ENCODE peak calls at places on chromosome 16, in seven cellular contexts. One of them, this sample, is unnamed.

GRCh38 chr16:88686062-88686438 is 257 bp downstream of the SNAI3 start:
- DNase-seq in cardiac fibroblast: no peak
- DNase-seq in tibial nerve: no peak
- DNase-seq in dorsolateral prefrontal cortex: no peak
- DNase-seq in AG10803: no peak
- DNase-seq in testis: no peak
- DNase-seq in stomach: peak
- DNase-seq in this sample: no peak

GRCh38 chr16:74767749-74768148 is 6.9 kb downstream of the FA2H start:
- DNase-seq in cardiac fibroblast: no peak
- DNase-seq in tibial nerve: no peak
- DNase-seq in dorsolateral prefrontal cortex: no peak
- DNase-seq in AG10803: no peak
- DNase-seq in testis: no peak
- DNase-seq in stomach: no peak
- DNase-seq in this sample: no peak

GRCh38 chr16:6988846-6989245 is 343.8 kb upstream of the RBFOX1 start:
- DNase-seq in cardiac fibroblast: no peak
- DNase-seq in tibial nerve: no peak
- DNase-seq in dorsolateral prefrontal cortex: no peak
- DNase-seq in AG10803: no peak
- DNase-seq in testis: no peak
- DNase-seq in stomach: no peak
- DNase-seq in this sample: no peak

GRCh38 chr16:56671706-56672105 is 2.1 kb downstream of the MT1H start:
- DNase-seq in cardiac fibroblast: peak
- DNase-seq in tibial nerve: no peak
- DNase-seq in dorsolateral prefrontal cortex: no peak
- DNase-seq in AG10803: no peak
- DNase-seq in testis: peak
- DNase-seq in stomach: no peak
- DNase-seq in this sample: no peak

GRCh38 chr16:6165330-6165984 is 1067.9 kb upstream of the EEF2KMT start:
- DNase-seq in cardiac fibroblast: no peak
- DNase-seq in tibial nerve: no peak
- DNase-seq in dorsolateral prefrontal cortex: no peak
- DNase-seq in AG10803: no peak
- DNase-seq in testis: no peak
- DNase-seq in stomach: no peak
- DNase-seq in this sample: no peak

GRCh38 chr16:19766988-19767387 is 48.9 kb downstream of the IQCK start:
- DNase-seq in cardiac fibroblast: no peak
- DNase-seq in tibial nerve: no peak
- DNase-seq in dorsolateral prefrontal cortex: no peak
- DNase-seq in AG10803: no peak
- DNase-seq in testis: no peak
- DNase-seq in stomach: no peak
- DNase-seq in this sample: no peak

GRCh38 chr16:89325861-89326471 is 108.5 kb downstream of the ZNF778 start:
- DNase-seq in cardiac fibroblast: peak
- DNase-seq in tibial nerve: no peak
- DNase-seq in dorsolateral prefrontal cortex: peak
- DNase-seq in AG10803: peak
- DNase-seq in testis: peak
- DNase-seq in stomach: peak
- DNase-seq in this sample: no peak

GRCh38 chr16:50721549-50722409 is 20.1 kb upstream of the CYLD start:
- DNase-seq in cardiac fibroblast: no peak
- DNase-seq in tibial nerve: no peak
- DNase-seq in dorsolateral prefrontal cortex: no peak
- DNase-seq in AG10803: no peak
- DNase-seq in testis: no peak
- DNase-seq in stomach: no peak
- DNase-seq in this sample: no peak

DNA sequence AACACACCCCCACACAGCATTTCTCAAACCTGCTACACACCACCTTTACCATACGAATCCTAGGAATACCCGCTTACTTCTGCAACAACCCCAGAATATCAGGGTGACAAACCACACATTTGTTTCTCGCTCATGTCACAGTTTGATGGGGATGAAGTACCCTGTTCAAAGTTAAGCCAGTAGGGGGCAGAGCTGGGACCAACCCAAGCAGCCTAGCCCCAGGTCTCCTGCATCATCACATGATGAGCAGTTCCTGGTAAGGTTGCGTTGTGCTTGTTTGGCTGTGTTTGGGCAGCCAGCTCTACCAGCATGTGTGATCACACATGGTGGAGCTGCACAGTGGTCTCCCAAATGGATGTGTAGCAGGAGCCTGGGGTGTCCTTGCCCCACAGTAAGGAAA is 103.6 kb upstream of the C16orf82 start:
- DNase-seq in cardiac fibroblast: peak
- DNase-seq in tibial nerve: no peak
- DNase-seq in dorsolateral prefrontal cortex: no peak
- DNase-seq in AG10803: peak
- DNase-seq in testis: peak
- DNase-seq in stomach: no peak
- DNase-seq in this sample: no peak
- TF ChIP-seq CTCF in cardiac fibroblast: peak
- TF ChIP-seq CTCF in tibial nerve: no peak
- TF ChIP-seq CTCF in dorsolateral prefrontal cortex: no peak
- TF ChIP-seq CTCF in AG10803: peak
- TF ChIP-seq CTCF in testis: no peak
- TF ChIP-seq CTCF in stomach: no peak
- TF ChIP-seq CTCF in this sample: peak

GRCh38 chr16:10390330-10390729 is 4.5 kb downstream of the ATF7IP2 start:
- DNase-seq in cardiac fibroblast: no peak
- DNase-seq in tibial nerve: no peak
- DNase-seq in dorsolateral prefrontal cortex: no peak
- DNase-seq in AG10803: no peak
- DNase-seq in testis: no peak
- DNase-seq in stomach: no peak
- DNase-seq in this sample: no peak

GRCh38 chr16:10385725-10386516 is at the start of gene ATF7IP2:
- DNase-seq in cardiac fibroblast: peak
- DNase-seq in tibial nerve: peak
- DNase-seq in dorsolateral prefrontal cortex: peak
- DNase-seq in AG10803: peak
- DNase-seq in testis: peak
- DNase-seq in stomach: peak
- DNase-seq in this sample: peak

GRCh38 chr16:10386517-10387377 is 886 bp downstream of the ATF7IP2 start:
- DNase-seq in cardiac fibroblast: peak
- DNase-seq in tibial nerve: no peak
- DNase-seq in dorsolateral prefrontal cortex: no peak
- DNase-seq in AG10803: no peak
- DNase-seq in testis: no peak
- DNase-seq in stomach: no peak
- DNase-seq in this sample: no peak

GRCh38 chr16:10388987-10389386 is 3.1 kb downstream of the ATF7IP2 start:
- DNase-seq in cardiac fibroblast: no peak
- DNase-seq in tibial nerve: no peak
- DNase-seq in dorsolateral prefrontal cortex: no peak
- DNase-seq in AG10803: no peak
- DNase-seq in testis: no peak
- DNase-seq in stomach: no peak
- DNase-seq in this sample: no peak

DNA sequence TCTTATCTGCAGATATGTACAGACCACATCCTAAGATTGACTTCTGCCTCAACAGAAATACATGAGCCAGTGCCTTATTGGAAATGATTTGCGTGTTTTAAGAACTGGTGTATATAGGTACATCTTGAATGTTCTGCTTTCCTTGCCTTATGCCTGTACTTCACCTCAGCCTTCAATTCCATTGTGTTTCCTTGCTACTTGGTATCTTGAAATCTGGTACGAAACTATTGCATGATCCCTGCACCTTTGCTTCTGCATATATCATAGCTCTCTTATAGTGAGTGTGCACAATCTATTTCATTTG is 1.5 kb downstream of the ATF7IP2 start:
- DNase-seq in cardiac fibroblast: no peak
- DNase-seq in tibial nerve: no peak
- DNase-seq in dorsolateral prefrontal cortex: no peak
- DNase-seq in AG10803: no peak
- DNase-seq in testis: no peak
- DNase-seq in stomach: no peak
- DNase-seq in this sample: no peak
- H3K4me3 ChIP-seq in cardiac fibroblast: peak
- H3K4me3 ChIP-seq in tibial nerve: no peak
- H3K4me3 ChIP-seq in dorsolateral prefrontal cortex: no peak
- H3K4me3 ChIP-seq in AG10803: no peak
- H3K4me3 ChIP-seq in testis: peak
- H3K4me3 ChIP-seq in stomach: peak
- H3K4me3 ChIP-seq in this sample: no peak

GRCh38 chr16:66658143-66658859 is 38.2 kb downstream of the CMTM4 start:
- DNase-seq in cardiac fibroblast: no peak
- DNase-seq in tibial nerve: no peak
- DNase-seq in dorsolateral prefrontal cortex: no peak
- DNase-seq in AG10803: no peak
- DNase-seq in testis: no peak
- DNase-seq in stomach: no peak
- DNase-seq in this sample: no peak
- TF ChIP-seq CTCF in cardiac fibroblast: no peak
- TF ChIP-seq CTCF in tibial nerve: no peak
- TF ChIP-seq CTCF in dorsolateral prefrontal cortex: no peak
- TF ChIP-seq CTCF in AG10803: no peak
- TF ChIP-seq CTCF in testis: no peak
- TF ChIP-seq CTCF in stomach: no peak
- TF ChIP-seq CTCF in this sample: no peak

GRCh38 chr16:31707743-31708335 is 165.8 kb upstream of the ZNF267 start:
- DNase-seq in cardiac fibroblast: no peak
- DNase-seq in tibial nerve: no peak
- DNase-seq in dorsolateral prefrontal cortex: no peak
- DNase-seq in AG10803: no peak
- DNase-seq in testis: no peak
- DNase-seq in stomach: no peak
- DNase-seq in this sample: no peak

GRCh38 chr16:31705371-31705770 is 168.2 kb upstream of the ZNF267 start:
- DNase-seq in cardiac fibroblast: no peak
- DNase-seq in tibial nerve: no peak
- DNase-seq in dorsolateral prefrontal cortex: no peak
- DNase-seq in AG10803: no peak
- DNase-seq in testis: no peak
- DNase-seq in stomach: no peak
- DNase-seq in this sample: no peak

GRCh38 chr16:31706318-31706717 is 167.3 kb upstream of the ZNF267 start:
- DNase-seq in cardiac fibroblast: no peak
- DNase-seq in tibial nerve: no peak
- DNase-seq in dorsolateral prefrontal cortex: no peak
- DNase-seq in AG10803: no peak
- DNase-seq in testis: no peak
- DNase-seq in stomach: no peak
- DNase-seq in this sample: no peak

GRCh38 chr16:31708348-31708747 is 165.3 kb upstream of the ZNF267 start:
- DNase-seq in cardiac fibroblast: no peak
- DNase-seq in tibial nerve: no peak
- DNase-seq in dorsolateral prefrontal cortex: no peak
- DNase-seq in AG10803: no peak
- DNase-seq in testis: no peak
- DNase-seq in stomach: no peak
- DNase-seq in this sample: no peak

DNA sequence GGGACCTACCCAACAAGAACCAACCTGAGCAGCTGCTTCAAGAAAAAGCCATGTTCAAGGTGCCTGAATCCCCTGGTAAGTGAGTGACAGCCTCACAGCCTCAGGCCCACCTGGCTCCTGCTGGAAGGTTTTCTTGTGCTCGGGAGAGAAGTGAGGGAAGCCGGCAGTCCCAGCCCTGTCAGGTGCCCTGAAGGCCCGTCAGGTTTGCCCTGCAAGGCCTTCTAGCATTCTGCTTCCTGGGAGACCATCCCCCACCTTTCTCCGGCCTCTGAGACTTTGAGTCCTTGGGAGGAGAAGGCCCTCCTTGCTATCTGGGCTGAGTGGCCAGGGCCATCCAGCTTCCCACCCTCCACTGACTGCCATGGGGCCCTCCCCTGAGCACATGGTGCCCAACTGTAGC is 166.7 kb upstream of the ZNF267 start:
- DNase-seq in cardiac fibroblast: no peak
- DNase-seq in tibial nerve: no peak
- DNase-seq in dorsolateral prefrontal cortex: no peak
- DNase-seq in AG10803: no peak
- DNase-seq in testis: no peak
- DNase-seq in stomach: no peak
- DNase-seq in this sample: no peak
- H3K4me3 ChIP-seq in cardiac fibroblast: no peak
- H3K4me3 ChIP-seq in tibial nerve: no peak
- H3K4me3 ChIP-seq in dorsolateral prefrontal cortex: no peak
- H3K4me3 ChIP-seq in AG10803: no peak
- H3K4me3 ChIP-seq in testis: no peak
- H3K4me3 ChIP-seq in stomach: no peak
- H3K4me3 ChIP-seq in this sample: no peak

GRCh38 chr16:70250748-70251650 is 741 bp downstream of the EXOSC6 start:
- DNase-seq in cardiac fibroblast: peak
- DNase-seq in tibial nerve: no peak
- DNase-seq in dorsolateral prefrontal cortex: no peak
- DNase-seq in AG10803: peak
- DNase-seq in testis: peak
- DNase-seq in stomach: peak
- DNase-seq in this sample: no peak
- TF ChIP-seq CTCF in cardiac fibroblast: no peak
- TF ChIP-seq CTCF in tibial nerve: no peak
- TF ChIP-seq CTCF in dorsolateral prefrontal cortex: no peak
- TF ChIP-seq CTCF in AG10803: no peak
- TF ChIP-seq CTCF in testis: no peak
- TF ChIP-seq CTCF in stomach: no peak
- TF ChIP-seq CTCF in this sample: peak

DNA sequence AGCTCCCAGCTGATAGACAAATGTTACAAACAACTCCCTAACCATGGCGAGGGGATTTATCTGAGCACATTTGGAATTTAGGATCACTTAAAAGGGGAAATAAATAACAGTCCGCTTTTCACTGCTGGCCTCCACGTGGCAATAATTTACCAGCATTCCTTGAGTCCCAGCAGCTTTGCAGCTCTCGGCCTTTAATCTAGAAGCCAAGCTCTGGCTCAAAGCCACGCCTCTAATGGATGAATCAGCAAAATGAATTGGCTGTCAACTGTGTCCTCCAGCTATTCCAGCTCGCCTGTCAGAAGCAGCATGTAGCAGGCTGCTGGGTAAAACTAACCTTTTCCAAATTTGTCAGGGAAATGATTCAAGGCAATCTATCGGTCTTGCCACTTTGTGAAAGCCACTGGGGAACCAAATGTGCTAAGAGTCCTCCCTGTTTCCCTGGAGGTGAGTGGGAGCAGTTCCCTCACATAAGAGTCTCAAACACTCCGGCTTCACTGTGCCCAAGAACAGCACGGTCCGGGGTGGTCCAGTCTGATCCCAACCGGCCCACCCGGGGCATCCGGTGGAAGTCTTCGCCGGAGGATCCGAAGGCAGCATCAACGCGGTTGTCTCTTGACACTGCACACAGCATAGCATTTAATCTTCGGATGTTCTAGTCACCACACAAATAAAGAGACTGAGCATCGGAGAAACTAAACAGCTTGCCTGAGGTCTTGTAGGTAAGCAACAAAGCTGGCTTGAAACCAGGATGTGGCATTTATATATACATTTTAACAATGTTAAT is 143.3 kb downstream of the PARN start:
- DNase-seq in cardiac fibroblast: peak
- DNase-seq in tibial nerve: peak
- DNase-seq in dorsolateral prefrontal cortex: peak
- DNase-seq in AG10803: peak
- DNase-seq in testis: peak
- DNase-seq in stomach: peak
- DNase-seq in this sample: peak
- H3K4me3 ChIP-seq in cardiac fibroblast: peak
- H3K4me3 ChIP-seq in tibial nerve: peak
- H3K4me3 ChIP-seq in dorsolateral prefrontal cortex: peak
- H3K4me3 ChIP-seq in AG10803: peak
- H3K4me3 ChIP-seq in testis: no peak
- H3K4me3 ChIP-seq in stomach: peak
- H3K4me3 ChIP-seq in this sample: peak